ENCODE peak calls at places on chromosomes 3 and 15, in seven cellular contexts. D, U, I, K, N, C and E are unnamed samples. For H3K9me3, the result is how much of the 10 kb centered on the place peaks cover.

GRCh38 chr3:181855825-181856224 is 144.1 kb downstream of the SOX2 start:
- DNase-seq in N (no peak), C (no peak), U (no peak), I (peak), D (no peak), K (no peak), E (no peak)

GRCh38 chr15:33654859-33655258 is 313.4 kb upstream of the CHRM5 start:
- DNase-seq in U (no peak), C (no peak), I (no peak), N (no peak), K (no peak), D (no peak), E (no peak)

GRCh38 chr3:173140986-173141385 is at the start of gene SPATA16:
- DNase-seq in C (no peak), U (no peak), N (no peak), I (no peak), K (no peak), D (no peak), E (no peak)

GRCh38 chr3:78390221-78390620 is 1350.3 kb downstream of the ROBO2 start:
- DNase-seq in D (no peak), U (no peak), N (no peak), I (no peak), C (no peak), K (no peak), E (no peak)

GRCh38 chr3:14047841-14048240 is 76.8 kb downstream of the CHCHD4 start:
- DNase-seq in U (no peak), K (no peak), I (no peak), N (no peak), D (no peak), C (no peak), E (no peak)

GRCh38 chr3:192054881-192055280 is 593.9 kb downstream of the PYDC2 start:
- DNase-seq in N (no peak), D (no peak), I (no peak), U (no peak), K (no peak), C (no peak), E (no peak)

GRCh38 chr15:71549100-71549499 is 261.3 kb upstream of the NR2E3 start:
- DNase-seq in D (no peak), N (no peak), K (no peak), I (no peak), C (no peak), U (no peak), E (no peak)

GRCh38 chr3:165378761-165379160 is 182.6 kb upstream of the SLITRK3 start:
- DNase-seq in D (no peak), K (no peak), I (no peak), N (no peak), C (no peak), U (no peak), E (no peak)

GRCh38 chr3:12483364-12483763 is 916 bp upstream of the TSEN2 start:
- DNase-seq in N (no peak), I (no peak), K (no peak), U (no peak), C (peak), D (no peak), E (no peak)

GRCh38 chr3:123907720-123908119 is 23.6 kb upstream of the MYLK start:
- DNase-seq in I (no peak), D (no peak), K (no peak), U (no peak), N (no peak), C (no peak), E (no peak)

GRCh38 chr3:148075829-148076716 is 621.6 kb upstream of the AGTR1 start:
- DNase-seq in D (no peak), K (no peak), U (no peak), C (peak), N (no peak), I (no peak), E (no peak)

GRCh38 chr3:43259626-43260025 is 26.7 kb upstream of the SNRK start:
- DNase-seq in N (no peak), I (no peak), C (no peak), K (no peak), D (no peak), U (no peak), E (peak)

GRCh38 chr3:127975153-127975552 is 60.1 kb downstream of the KBTBD12 start:
- DNase-seq in D (no peak), K (no peak), I (peak), U (no peak), N (no peak), C (no peak), E (no peak)

GRCh38 chr15:46703352-46703861 is 1013.9 kb upstream of the SEMA6D start:
- DNase-seq in I (no peak), N (no peak), U (no peak), C (no peak), K (no peak), D (no peak), E (no peak)

GRCh38 chr3:17937081-17937480 is 194.7 kb upstream of the TBC1D5 start:
- DNase-seq in N (no peak), I (no peak), C (no peak), K (no peak), D (no peak), U (no peak), E (no peak)

GRCh38 chr15:40493089-40493840 is 22.5 kb downstream of the CHST14 start:
- DNase-seq in C (no peak), D (no peak), K (peak), I (peak), U (peak), N (no peak), E (no peak)

GRCh38 chr3:187889601-187890404 is 144.5 kb upstream of the BCL6 start:
- DNase-seq in I (peak), D (no peak), K (no peak), C (peak), N (peak), U (no peak), E (no peak)

GRCh38 chr15:67413770-67414429 is 107.0 kb upstream of the C15orf61 start:
- DNase-seq in D (no peak), C (peak), I (no peak), U (no peak), K (no peak), N (no peak), E (no peak)

GRCh38 chr3:170499562-170500156 is 81.0 kb downstream of the CLDN11 start:
- DNase-seq in C (peak), K (no peak), D (no peak), U (no peak), N (no peak), I (no peak), E (no peak)

GRCh38 chr3:146838221-146838620 is 233.1 kb upstream of the PLSCR5 start:
- DNase-seq in N (no peak), I (no peak), C (no peak), K (no peak), D (no peak), U (no peak), E (no peak)

GRCh38 chr15:22866066-22866465 is 27.6 kb downstream of the NIPA2 start:
- DNase-seq in N (no peak), C (no peak), U (no peak), D (no peak), K (no peak), I (no peak), E (no peak)

GRCh38 chr3:144774897-144775296 is 803.3 kb downstream of the DIPK2A start:
- DNase-seq in C (no peak), K (no peak), I (no peak), U (no peak), N (no peak), D (no peak), E (no peak)

GRCh38 chr15:95304874-95305271 is 1025.6 kb upstream of the NR2F2 start:
- DNase-seq in D (no peak), N (no peak), I (no peak), U (no peak), K (no peak), C (no peak), E (no peak)

GRCh38 chr15:71607383-71607782 is 203.0 kb upstream of the NR2E3 start:
- DNase-seq in U (no peak), D (no peak), I (peak), C (no peak), N (no peak), K (no peak), E (no peak)

GRCh38 chr3:31247850-31248618 is 284.7 kb upstream of the STT3B start:
- DNase-seq in K (no peak), U (no peak), C (no peak), N (no peak), I (no peak), D (no peak), E (no peak)

GRCh38 chr15:67148196-67148701 is 82.8 kb downstream of the SMAD3 start:
- DNase-seq in U (no peak), C (peak), D (no peak), N (peak), I (peak), K (no peak), E (no peak)

GRCh38 chr3:9180764-9181117 is 68.7 kb downstream of the SRGAP3 start:
- DNase-seq in I (no peak), C (no peak), K (no peak), U (no peak), D (no peak), N (no peak), E (no peak)

GRCh38 chr15:48803877-48804276 is 7.0 kb downstream of the CEP152 start:
- DNase-seq in I (no peak), D (no peak), K (no peak), N (no peak), U (no peak), C (no peak), E (no peak)

GRCh38 chr15:78808550-78808949 is 2.7 kb downstream of the ADAMTS7 start:
- DNase-seq in U (no peak), D (no peak), N (no peak), I (no peak), C (peak), K (no peak), E (no peak)

GRCh38 chr3:111715911-111716523 is 120.9 kb upstream of the ZBED2 start:
- DNase-seq in N (no peak), D (peak), C (peak), U (no peak), K (peak), I (peak), E (no peak)

GRCh38 chr3:99637041-99637380 is 1.4 kb upstream of the COL8A1 start:
- DNase-seq in D (no peak), I (no peak), C (peak), N (no peak), U (no peak), K (no peak), E (no peak)

GRCh38 chr3:8604988-8605387 is 39.6 kb downstream of the SSUH2 start:
- DNase-seq in K (no peak), C (no peak), D (no peak), U (no peak), I (no peak), N (no peak), E (no peak)

GRCh38 chr3:33758874-33759273 is 39.6 kb upstream of the PDCD6IP start:
- DNase-seq in I (no peak), U (no peak), D (no peak), C (no peak), K (no peak), N (no peak), E (no peak)

GRCh38 chr3:129369711-129370110 is 58.7 kb downstream of the EFCAB12 start:
- DNase-seq in U (no peak), N (no peak), I (no peak), D (no peak), K (no peak), C (no peak), E (no peak)

GRCh38 chr3:160756907-160757623 is 1.0 kb downstream of the PPM1L start:
- DNase-seq in I (no peak), C (no peak), K (peak), U (no peak), N (peak), D (peak), E (no peak)

GRCh38 chr15:63146684-63147083 is 10.6 kb downstream of the RPS27L start:
- DNase-seq in I (no peak), K (no peak), N (no peak), C (peak), U (no peak), D (no peak), E (no peak)

GRCh38 chr15:89714775-89715174 is 24.2 kb downstream of the WDR93 start:
- DNase-seq in D (no peak), C (no peak), K (no peak), U (no peak), I (no peak), N (no peak), E (no peak)

GRCh38 chr3:48623851-48624547 is 2.4 kb upstream of the TMEM89 start:
- DNase-seq in N (no peak), I (no peak), K (no peak), U (no peak), D (no peak), C (no peak), E (no peak)
- H3K27ac ChIP-seq in N (no peak), I (no peak), K (no peak), U (no peak), D (no peak), C (no peak), E (no peak)

GRCh38 chr15:25092661-25093060 is 137.9 kb downstream of the SNRPN start:
- DNase-seq in U (no peak), D (no peak), I (no peak), N (no peak), K (no peak), C (no peak), E (no peak)
- H3K9me3 ChIP-seq in U (half or more), D (half or more), I (under half), N (under half), K (under half), C (under half), E (under half)

DNA sequence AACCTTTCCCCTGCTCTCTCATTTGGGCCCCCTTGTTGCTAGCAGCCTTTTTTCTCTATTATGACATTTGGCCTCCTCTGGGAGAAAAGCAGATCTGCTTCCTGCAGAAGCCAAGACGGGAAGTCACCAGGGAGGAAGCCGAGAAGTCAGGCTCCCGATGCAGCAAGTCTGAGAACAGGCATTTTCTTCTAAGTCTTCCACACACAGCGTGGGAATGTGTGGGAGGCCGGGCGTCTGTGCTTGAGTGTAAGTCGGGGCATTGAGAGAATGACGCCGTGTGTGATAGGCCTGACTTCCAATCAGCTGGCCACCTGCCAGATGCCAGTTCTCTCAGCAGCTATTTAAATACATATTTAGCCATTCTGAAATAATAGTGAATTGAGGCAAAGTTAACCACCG is 75.8 kb upstream of the FAM98B start:
- DNase-seq in N (peak), K (no peak), D (peak), I (peak), U (no peak), C (peak), E (no peak)
- H3K27ac ChIP-seq in N (peak), K (no peak), D (peak), I (peak), U (no peak), C (no peak), E (no peak)

DNA sequence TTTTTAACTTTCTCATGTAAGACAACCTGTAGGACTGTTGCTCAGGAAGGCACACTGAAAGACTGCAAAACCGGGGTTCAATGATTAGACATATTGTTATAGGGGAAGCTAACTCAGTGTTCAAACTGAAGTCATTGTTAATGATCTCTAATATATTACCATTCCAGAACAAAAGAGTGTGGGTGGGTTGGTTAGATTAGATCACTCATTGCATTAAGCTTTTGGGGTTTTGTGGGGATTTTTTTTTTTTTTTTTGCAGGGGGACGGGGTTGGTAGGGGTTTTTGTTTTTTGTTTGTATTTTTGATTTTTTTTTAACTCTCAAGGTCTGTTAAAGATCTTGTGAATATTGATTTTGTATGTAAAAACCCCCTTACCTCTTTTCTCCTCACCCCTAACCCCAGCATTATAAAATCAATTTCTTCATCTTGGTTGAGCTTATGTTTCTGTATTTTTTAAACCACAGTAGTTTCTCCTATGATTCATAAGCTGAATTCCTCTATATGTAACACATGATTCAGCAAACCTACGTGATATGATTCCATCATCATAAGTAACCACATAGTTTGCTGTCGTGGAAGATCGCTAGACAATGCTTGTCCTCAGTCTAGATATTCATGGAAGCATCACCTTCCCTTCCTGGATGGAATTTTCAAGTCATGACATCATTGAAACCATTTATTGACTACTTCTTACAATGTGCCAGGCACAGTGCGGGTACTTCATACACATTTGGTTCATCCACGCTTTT is 544.1 kb upstream of the MDFIC2 start:
- DNase-seq in U (no peak), N (no peak), K (no peak), D (no peak), C (peak), I (no peak), E (no peak)
- H3K9me3 ChIP-seq in U (under half), N (under half), K (under half), D (under half), C (under half), I (under half), E (under half)

DNA sequence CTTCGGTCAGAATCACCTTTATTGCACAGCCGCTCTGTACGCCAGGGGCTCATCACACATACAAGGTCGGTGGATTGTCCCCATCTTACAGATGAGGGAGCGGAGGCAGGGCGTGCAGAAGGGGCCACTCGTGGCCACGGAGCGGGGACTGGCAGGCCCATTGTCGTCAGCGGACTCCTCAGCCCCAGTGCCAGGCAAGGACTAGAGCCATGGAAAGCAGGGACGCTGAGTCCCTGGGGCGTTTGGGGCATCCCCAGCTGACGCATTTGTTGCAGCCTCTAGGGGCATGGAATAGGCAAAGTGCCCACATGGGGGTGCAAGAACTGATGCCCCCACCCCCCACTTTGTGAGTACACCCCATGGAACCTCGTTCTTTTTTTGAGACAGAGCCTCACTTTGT is 29.8 kb upstream of the FURIN start:
- DNase-seq in D (no peak), C (no peak), I (no peak), K (no peak), U (peak), N (no peak), E (no peak)
- H3K27ac ChIP-seq in D (no peak), C (no peak), I (no peak), K (no peak), U (no peak), N (no peak), E (no peak)

GRCh38 chr15:20355256-20355868 is 186.2 kb downstream of the GOLGA6L6 start:
- DNase-seq in K (no peak), C (no peak), D (peak), U (peak), N (peak), I (no peak), E (peak)

GRCh38 chr15:20358781-20359414 is 182.7 kb downstream of the GOLGA6L6 start:
- DNase-seq in C (no peak), I (no peak), U (no peak), N (no peak), K (no peak), D (no peak), E (no peak)

GRCh38 chr15:20358066-20358780 is 183.4 kb downstream of the GOLGA6L6 start:
- DNase-seq in U (peak), C (no peak), K (no peak), D (peak), N (peak), I (no peak), E (peak)

GRCh38 chr15:20356444-20357138 is 185.0 kb downstream of the GOLGA6L6 start:
- DNase-seq in K (peak), N (peak), I (peak), D (peak), C (no peak), U (peak), E (peak)

GRCh38 chr15:20357139-20358065 is 184.2 kb downstream of the GOLGA6L6 start:
- DNase-seq in U (peak), N (peak), I (no peak), C (no peak), K (no peak), D (peak), E (peak)
- H3K9me3 ChIP-seq in U (under half), N (under half), I (under half), C (under half), K (under half), D (under half), E (under half)